ENCODE peak calls at places on chromosome 6, in nine cellular contexts. N is T-helper 17 cell; S is amygdala; F is bronchial epithelial cell; K is colonic mucosa; X is mesendoderm; H is stimulated activated CD4-positive, alpha-beta T cell treated with anti-CD3 and anti-CD28 coated beads, Interleukin-4, amount 100 ng/mL, for 4 hours; Q is body of pancreas; M is caudate nucleus. Z is an unnamed sample.

GRCh38 chr6:155314773-155315515 is 660 bp upstream of the TFB1M start:
- DNase-seq in N (no peak), S (no peak), F (peak; percentile 83), K (no peak), X (no peak), H (no peak), Q (peak; percentile 76), M (no peak), Z (no peak)

GRCh38 chr6:13486679-13487121 is 700 bp downstream of the GFOD1 start:
- DNase-seq in N (peak; percentile 21), S (peak; percentile 36), F (peak; percentile 44), K (peak; percentile 58), X (peak; percentile 68), H (peak; percentile 57), Q (peak; percentile 36), M (no peak), Z (peak; percentile 49)

GRCh38 chr6:47247227-47247797 is 62.4 kb downstream of the TNFRSF21 start:
- DNase-seq in N (no peak), S (no peak), F (peak; percentile 23), K (no peak), X (no peak), H (no peak), Q (no peak), M (no peak), Z (no peak)

GRCh38 chr6:76876922-76877553 is 586.3 kb downstream of the HTR1B start:
- DNase-seq in N (no peak), S (no peak), F (peak; percentile 59), K (peak; percentile 65), X (peak; percentile 97), H (no peak), Q (peak; percentile 70), M (no peak), Z (no peak)

GRCh38 chr6:119129148-119129967 is 50.9 kb upstream of the FAM184A start:
- DNase-seq in N (no peak), S (no peak), F (peak; percentile 70), K (peak; percentile 58), X (peak; percentile 84), H (no peak), Q (no peak), M (no peak), Z (no peak)

GRCh38 chr6:145327497-145328055 is 407.7 kb downstream of the EPM2A start:
- DNase-seq in N (no peak), S (no peak), F (no peak), K (no peak), X (peak; percentile 85), H (no peak), Q (no peak), M (no peak), Z (no peak)

GRCh38 chr6:69593706-69594105 is 203.1 kb downstream of the LMBRD1 start:
- DNase-seq in N (no peak), S (no peak), F (no peak), K (no peak), X (no peak), H (no peak), Q (no peak), M (no peak), Z (no peak)

GRCh38 chr6:33987531-33988021 is 158.3 kb downstream of the GRM4 start:
- DNase-seq in N (no peak), S (no peak), F (peak; percentile 26), K (peak; percentile 76), X (no peak), H (no peak), Q (peak; percentile 25), M (no peak), Z (no peak)

GRCh38 chr6:168819546-168819945 is 378.6 kb downstream of the SMOC2 start:
- DNase-seq in N (no peak), S (no peak), F (no peak), K (no peak), X (no peak), H (no peak), Q (no peak), M (no peak), Z (no peak)

GRCh38 chr6:112502348-112503130 is 155.4 kb downstream of the RFPL4B start:
- DNase-seq in N (no peak), S (no peak), F (peak; percentile 6), K (no peak), X (peak; percentile 11), H (no peak), Q (no peak), M (no peak), Z (no peak)

GRCh38 chr6:158849899-158850806 is 31.0 kb upstream of the EZR start:
- DNase-seq in N (peak; percentile 48), S (no peak), F (peak; percentile 100), K (peak; percentile 79), X (peak; percentile 93), H (peak; percentile 23), Q (peak; percentile 65), M (no peak), Z (peak; percentile 12)

GRCh38 chr6:39342692-39343460 is 20.4 kb upstream of the KCNK16 start:
- DNase-seq in N (no peak), S (no peak), F (no peak), K (no peak), X (no peak), H (no peak), Q (no peak), M (no peak), Z (no peak)

GRCh38 chr6:52984247-52984646 is 10.8 kb downstream of the GSTA4 start:
- DNase-seq in N (no peak), S (no peak), F (no peak), K (no peak), X (no peak), H (no peak), Q (no peak), M (no peak), Z (no peak)

GRCh38 chr6:118146584-118146983 is 239.5 kb downstream of the SLC35F1 start:
- DNase-seq in N (no peak), S (no peak), F (peak; percentile 31), K (no peak), X (no peak), H (no peak), Q (no peak), M (no peak), Z (no peak)

GRCh38 chr6:85406641-85407075 is 43.2 kb upstream of the NT5E start:
- DNase-seq in N (no peak), S (no peak), F (peak; percentile 97), K (no peak), X (no peak), H (no peak), Q (no peak), M (no peak), Z (no peak)

GRCh38 chr6:156060013-156060412 is 604.4 kb upstream of the NOX3 start:
- DNase-seq in N (no peak), S (no peak), F (no peak), K (no peak), X (no peak), H (no peak), Q (no peak), M (no peak), Z (no peak)